ENCODE peak calls at places on chromosome 4, in five cellular contexts. N is substantia nigra, G is fibroblast of lung, W is DND-41, D is coronary artery. R is an unnamed sample.

GRCh38 chr4:145829629-145830395 is 108.8 kb downstream of the ZNF827 start:
- DNase-seq in N (no peak), G (no peak), W (no peak), D (no peak), R (no peak)

GRCh38 chr4:139978692-139979091 is 175.3 kb downstream of the MAML3 start:
- DNase-seq in N (no peak), G (no peak), W (peak; percentile 75), D (no peak), R (no peak)

GRCh38 chr4:38160487-38161207 is 200.4 kb downstream of the PTTG2 start:
- DNase-seq in N (no peak), G (peak; percentile 95), W (no peak), D (peak; percentile 53), R (no peak)

GRCh38 chr4:168765726-168766125 is 244.3 kb downstream of the CBR4 start:
- DNase-seq in N (no peak), G (peak; percentile 96), W (no peak), D (no peak), R (no peak)

GRCh38 chr4:64327237-64327636 is 82.0 kb downstream of the TECRL start:
- DNase-seq in N (no peak), G (no peak), W (no peak), D (no peak), R (no peak)

GRCh38 chr4:3204021-3204431 is 44.9 kb upstream of the MSANTD1 start:
- DNase-seq in N (no peak), G (peak; percentile 64), W (no peak), D (no peak), R (no peak)

GRCh38 chr4:54902261-54902660 is 223.1 kb downstream of the KDR start:
- DNase-seq in N (no peak), G (peak; percentile 51), W (no peak), D (no peak), R (no peak)

GRCh38 chr4:67483868-67484602 is 61.3 kb downstream of the CENPC start:
- DNase-seq in N (no peak), G (peak; percentile 69), W (no peak), D (no peak), R (no peak)

GRCh38 chr4:145041378-145041777 is 56.6 kb downstream of the ANAPC10 start:
- DNase-seq in N (no peak), G (no peak), W (no peak), D (no peak), R (no peak)

GRCh38 chr4:74006009-74006476 is 7.6 kb upstream of the CXCL5 start:
- DNase-seq in N (no peak), G (peak; percentile 58), W (no peak), D (no peak), R (no peak)

GRCh38 chr4:84673475-84674230 is 90.7 kb downstream of the CDS1 start:
- DNase-seq in N (no peak), G (peak; percentile 93), W (no peak), D (no peak), R (no peak)

GRCh38 chr4:84286048-84286447 is 213.0 kb downstream of the NKX6-1 start:
- DNase-seq in N (no peak), G (no peak), W (no peak), D (no peak), R (no peak)

GRCh38 chr4:6008092-6008551 is 10.1 kb downstream of the C4orf50 start:
- DNase-seq in N (no peak), G (no peak), W (no peak), D (no peak), R (no peak)

GRCh38 chr4:6301732-6302442 is 32.2 kb downstream of the WFS1 start:
- DNase-seq in N (no peak), G (no peak), W (no peak), D (no peak), R (no peak)

GRCh38 chr4:3683077-3683743 is 83.0 kb upstream of the ADRA2C start:
- DNase-seq in N (no peak), G (no peak), W (no peak), D (no peak), R (no peak)

GRCh38 chr4:96986800-96987199 is 1146.9 kb downstream of the PDHA2 start:
- DNase-seq in N (no peak), G (no peak), W (no peak), D (no peak), R (no peak)

GRCh38 chr4:174422893-174423256 is 99.4 kb downstream of the HPGD start:
- DNase-seq in N (no peak), G (no peak), W (no peak), D (no peak), R (no peak)
- H3K27ac ChIP-seq in N (no peak overlapping the region), G (no peak overlapping the region), W (no peak overlapping the region), D (no peak overlapping the region), R (no peak overlapping the region)

GRCh38 chr4:109703664-109704351 is 563 bp upstream of the CASP6 start:
- DNase-seq in N (no peak), G (no peak), W (no peak), D (no peak), R (no peak)
- H3K27ac ChIP-seq in N (peak overlapping the region; percentile 58), G (no peak overlapping the region), W (peak overlapping the region; percentile 72), D (peak overlapping the region; percentile 92), R (peak overlapping the region; percentile 55)

DNA sequence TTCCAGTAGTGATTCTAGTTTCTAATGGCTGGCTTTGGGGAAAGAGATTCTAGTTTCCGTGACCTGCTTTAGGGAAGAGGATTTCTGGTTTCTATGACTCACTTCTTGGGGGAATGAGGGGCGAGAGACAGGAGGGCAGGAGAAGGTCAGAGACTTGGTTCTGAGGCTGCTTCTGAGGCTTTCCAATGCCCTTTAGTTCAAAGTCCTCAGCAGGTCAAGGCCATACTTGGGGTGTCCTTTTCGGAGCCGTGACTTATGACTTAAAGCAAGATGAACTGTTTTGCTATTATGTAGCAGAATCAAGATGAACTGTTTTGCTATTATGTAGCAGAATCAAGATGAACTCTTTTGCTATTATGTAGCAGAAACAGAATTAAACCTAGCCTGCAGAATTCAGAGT is 52.2 kb upstream of the TLR3 start:
- DNase-seq in N (no peak), G (no peak), W (no peak), D (no peak), R (no peak)
- H3K27ac ChIP-seq in N (no peak overlapping the region), G (no peak overlapping the region), W (no peak overlapping the region), D (no peak overlapping the region), R (no peak overlapping the region)

DNA sequence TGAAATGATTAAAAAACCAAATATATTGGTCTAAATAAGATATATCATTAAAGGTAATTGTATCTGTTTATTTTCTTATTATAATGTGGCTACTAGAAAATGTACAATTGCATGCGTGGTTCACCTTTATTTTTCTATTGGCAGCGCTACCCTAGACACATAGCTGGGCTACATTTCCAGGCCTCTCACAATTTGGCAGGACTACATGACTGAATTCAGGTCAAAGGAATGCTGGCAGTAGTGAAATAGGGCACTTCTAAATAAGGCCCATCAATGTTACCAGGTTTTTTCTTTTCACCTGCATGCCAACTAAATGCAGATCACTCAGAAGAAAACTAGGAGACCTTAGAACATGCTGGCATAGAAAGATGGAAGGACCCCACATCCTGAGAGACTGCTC is 1072.9 kb upstream of the SLIT2 start:
- DNase-seq in N (no peak), G (peak; percentile 29), W (no peak), D (no peak), R (no peak)
- H3K27ac ChIP-seq in N (no peak overlapping the region), G (no peak overlapping the region), W (no peak overlapping the region), D (no peak overlapping the region), R (no peak overlapping the region)

DNA sequence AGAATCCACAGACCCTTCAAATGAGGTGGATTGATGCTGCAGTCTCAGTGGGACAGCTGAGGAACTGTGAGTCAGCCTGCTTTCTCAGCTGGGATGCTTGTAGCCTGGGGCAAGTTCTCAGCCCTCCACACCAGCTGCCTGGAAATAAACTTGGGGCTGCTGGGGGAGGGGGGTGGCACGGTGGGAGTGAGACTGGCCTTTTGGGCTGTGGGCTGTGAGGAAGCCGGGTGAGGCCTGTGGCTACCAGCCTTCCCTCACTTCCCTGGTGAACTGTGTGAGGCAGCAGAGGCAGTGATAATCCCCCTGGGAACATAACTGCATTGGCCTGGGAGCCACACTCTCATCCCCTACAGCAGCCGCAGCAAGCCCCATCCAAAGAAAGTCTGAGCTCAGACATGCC is 114.5 kb upstream of the GUCY1A1 start:
- DNase-seq in N (no peak), G (peak; percentile 32), W (peak; percentile 20), D (no peak), R (no peak)
- H3K27ac ChIP-seq in N (no peak overlapping the region), G (no peak overlapping the region), W (no peak overlapping the region), D (no peak overlapping the region), R (no peak overlapping the region)

DNA sequence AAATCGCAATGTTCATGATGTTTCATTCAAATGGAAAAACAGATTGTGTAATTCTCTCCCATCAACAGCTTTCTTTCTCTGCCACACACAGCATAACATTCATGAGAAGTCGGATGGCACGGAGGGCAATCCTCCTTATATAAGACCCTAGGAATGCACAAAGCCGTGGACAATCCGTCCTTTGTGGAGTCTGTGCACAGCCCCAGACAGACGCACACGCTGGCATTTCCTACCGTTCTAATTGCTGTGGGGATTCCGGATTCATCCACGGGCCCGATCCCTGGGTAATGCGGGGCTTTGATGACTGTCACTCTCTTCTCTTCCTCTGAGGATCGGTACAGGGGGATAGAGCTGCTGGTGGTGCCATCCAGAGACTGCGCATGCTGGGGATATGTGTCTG is 121.9 kb upstream of the PDLIM3 start:
- DNase-seq in N (no peak), G (peak; percentile 14), W (no peak), D (no peak), R (peak; percentile 16)
- H3K27ac ChIP-seq in N (no peak overlapping the region), G (no peak overlapping the region), W (no peak overlapping the region), D (peak overlapping the region; percentile 88), R (peak overlapping the region; percentile 58)

GRCh38 chr4:69986663-69987062 is 9.1 kb upstream of the STATH start:
- DNase-seq in N (no peak), G (no peak), W (no peak), D (no peak), R (no peak)

DNA sequence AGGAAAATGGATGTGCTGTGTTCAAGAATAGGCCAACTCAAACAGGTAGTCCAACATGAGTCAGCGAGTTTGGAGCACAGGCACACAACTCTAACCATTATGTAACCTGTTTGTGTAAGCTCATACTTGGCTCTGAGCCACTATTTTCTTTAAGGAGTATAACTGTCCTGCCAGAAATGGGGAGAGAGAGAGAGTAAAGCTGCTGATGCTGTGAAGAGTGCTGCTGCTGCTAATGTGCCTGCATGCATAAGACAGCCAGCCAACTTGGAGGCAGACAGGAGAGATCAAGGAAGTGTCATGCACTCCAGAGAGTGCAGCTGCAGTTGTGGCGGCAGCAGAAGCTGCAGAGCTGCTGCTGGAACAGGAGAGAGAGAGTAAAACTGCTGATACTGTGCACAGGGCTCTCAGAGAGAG is 11.7 kb upstream of the STATH start:
- DNase-seq in N (no peak), G (peak; percentile 58), W (no peak), D (no peak), R (no peak)
- H3K27ac ChIP-seq in N (no peak overlapping the region), G (no peak overlapping the region), W (no peak overlapping the region), D (no peak overlapping the region), R (no peak overlapping the region)

GRCh38 chr4:7760228-7760627 is 179.4 kb downstream of the AFAP1 start:
- DNase-seq in N (no peak), G (no peak), W (no peak), D (no peak), R (no peak)
- H3K27ac ChIP-seq in N (no peak overlapping the region), G (no peak overlapping the region), W (no peak overlapping the region), D (no peak overlapping the region), R (no peak overlapping the region)

R was measured in caudate nucleus.